ENCODE peak calls at places on chromosomes 7 and 10, in ten cellular contexts. One of them, this sample, is unnamed.

GRCh38 chr7:1301812-1302310 is 69.2 kb downstream of the UNCX start:
- DNase-seq in effector CD8-positive, alpha-beta T cell: no peak
- DNase-seq in amniotic stem cell: no peak
- DNase-seq in AG08395: no peak
- DNase-seq in GDM1: no peak
- DNase-seq in GM10248: no peak
- DNase-seq in IMR-90: no peak
- DNase-seq in left ventricle myocardium superior: peak
- DNase-seq in substantia nigra: no peak
- DNase-seq in SJSA1: no peak
- DNase-seq in this sample: no peak

GRCh38 chr7:23373151-23374004 is 74.2 kb downstream of the MALSU1 start:
- DNase-seq in effector CD8-positive, alpha-beta T cell: peak
- DNase-seq in amniotic stem cell: no peak
- DNase-seq in AG08395: no peak
- DNase-seq in GDM1: peak
- DNase-seq in GM10248: peak
- DNase-seq in IMR-90: peak
- DNase-seq in left ventricle myocardium superior: no peak
- DNase-seq in substantia nigra: no peak
- DNase-seq in SJSA1: no peak
- DNase-seq in this sample: peak

GRCh38 chr7:74494076-74494548 is 40.4 kb downstream of the GTF2IRD1 start:
- DNase-seq in effector CD8-positive, alpha-beta T cell: no peak
- DNase-seq in amniotic stem cell: no peak
- DNase-seq in AG08395: no peak
- DNase-seq in GDM1: no peak
- DNase-seq in GM10248: no peak
- DNase-seq in IMR-90: no peak
- DNase-seq in left ventricle myocardium superior: no peak
- DNase-seq in substantia nigra: no peak
- DNase-seq in SJSA1: no peak
- DNase-seq in this sample: no peak

GRCh38 chr7:112079671-112080070 is 126.5 kb downstream of the DOCK4 start:
- DNase-seq in effector CD8-positive, alpha-beta T cell: no peak
- DNase-seq in amniotic stem cell: no peak
- DNase-seq in AG08395: no peak
- DNase-seq in GDM1: no peak
- DNase-seq in GM10248: no peak
- DNase-seq in IMR-90: peak
- DNase-seq in left ventricle myocardium superior: no peak
- DNase-seq in substantia nigra: no peak
- DNase-seq in SJSA1: no peak
- DNase-seq in this sample: no peak

GRCh38 chr10:129883637-129884389 is 80.3 kb downstream of the EBF3 start:
- DNase-seq in effector CD8-positive, alpha-beta T cell: no peak
- DNase-seq in amniotic stem cell: no peak
- DNase-seq in AG08395: no peak
- DNase-seq in GDM1: no peak
- DNase-seq in GM10248: no peak
- DNase-seq in IMR-90: no peak
- DNase-seq in left ventricle myocardium superior: no peak
- DNase-seq in substantia nigra: no peak
- DNase-seq in SJSA1: no peak
- DNase-seq in this sample: peak

GRCh38 chr7:51045319-51046102 is 262.8 kb upstream of the GRB10 start:
- DNase-seq in effector CD8-positive, alpha-beta T cell: no peak
- DNase-seq in amniotic stem cell: peak
- DNase-seq in AG08395: peak
- DNase-seq in GDM1: no peak
- DNase-seq in GM10248: no peak
- DNase-seq in IMR-90: peak
- DNase-seq in left ventricle myocardium superior: no peak
- DNase-seq in substantia nigra: no peak
- DNase-seq in SJSA1: peak
- DNase-seq in this sample: no peak

GRCh38 chr10:112115781-112116385 is 67.7 kb downstream of the GPAM start:
- DNase-seq in effector CD8-positive, alpha-beta T cell: peak
- DNase-seq in amniotic stem cell: peak
- DNase-seq in AG08395: peak
- DNase-seq in GDM1: no peak
- DNase-seq in GM10248: peak
- DNase-seq in IMR-90: peak
- DNase-seq in left ventricle myocardium superior: no peak
- DNase-seq in substantia nigra: no peak
- DNase-seq in SJSA1: peak
- DNase-seq in this sample: no peak

GRCh38 chr7:55476071-55476803 is 96.1 kb downstream of the VOPP1 start:
- DNase-seq in effector CD8-positive, alpha-beta T cell: no peak
- DNase-seq in amniotic stem cell: no peak
- DNase-seq in AG08395: peak
- DNase-seq in GDM1: no peak
- DNase-seq in GM10248: no peak
- DNase-seq in IMR-90: peak
- DNase-seq in left ventricle myocardium superior: no peak
- DNase-seq in substantia nigra: no peak
- DNase-seq in SJSA1: peak
- DNase-seq in this sample: no peak

GRCh38 chr7:101017099-101017777 is 2.6 kb upstream of the MUC17 start:
- DNase-seq in effector CD8-positive, alpha-beta T cell: peak
- DNase-seq in amniotic stem cell: peak
- DNase-seq in AG08395: peak
- DNase-seq in GDM1: no peak
- DNase-seq in GM10248: peak
- DNase-seq in IMR-90: peak
- DNase-seq in left ventricle myocardium superior: peak
- DNase-seq in substantia nigra: no peak
- DNase-seq in SJSA1: peak
- DNase-seq in this sample: peak

GRCh38 chr7:5419523-5420107 is 4.0 kb downstream of the TNRC18 start:
- DNase-seq in effector CD8-positive, alpha-beta T cell: no peak
- DNase-seq in amniotic stem cell: no peak
- DNase-seq in AG08395: no peak
- DNase-seq in GDM1: no peak
- DNase-seq in GM10248: no peak
- DNase-seq in IMR-90: no peak
- DNase-seq in left ventricle myocardium superior: peak
- DNase-seq in substantia nigra: peak
- DNase-seq in SJSA1: no peak
- DNase-seq in this sample: no peak

GRCh38 chr7:2107386-2108085 is 125.2 kb downstream of the MAD1L1 start:
- DNase-seq in effector CD8-positive, alpha-beta T cell: no peak
- DNase-seq in amniotic stem cell: no peak
- DNase-seq in AG08395: no peak
- DNase-seq in GDM1: no peak
- DNase-seq in GM10248: no peak
- DNase-seq in IMR-90: no peak
- DNase-seq in left ventricle myocardium superior: no peak
- DNase-seq in substantia nigra: no peak
- DNase-seq in SJSA1: no peak
- DNase-seq in this sample: no peak

GRCh38 chr7:90229728-90230127 is 15.2 kb upstream of the CFAP69 start:
- DNase-seq in effector CD8-positive, alpha-beta T cell: no peak
- DNase-seq in amniotic stem cell: no peak
- DNase-seq in AG08395: no peak
- DNase-seq in GDM1: no peak
- DNase-seq in GM10248: no peak
- DNase-seq in IMR-90: no peak
- DNase-seq in left ventricle myocardium superior: no peak
- DNase-seq in substantia nigra: no peak
- DNase-seq in SJSA1: no peak
- DNase-seq in this sample: no peak

GRCh38 chr7:26398436-26399308 is 107.0 kb downstream of the SNX10 start:
- DNase-seq in effector CD8-positive, alpha-beta T cell: no peak
- DNase-seq in amniotic stem cell: no peak
- DNase-seq in AG08395: peak
- DNase-seq in GDM1: peak
- DNase-seq in GM10248: peak
- DNase-seq in IMR-90: peak
- DNase-seq in left ventricle myocardium superior: peak
- DNase-seq in substantia nigra: peak
- DNase-seq in SJSA1: peak
- DNase-seq in this sample: peak